ENCODE peak calls at places on chromosomes 2 and 18, in eight cellular contexts. I is LHCN-M2; Z is Karpas-422; X is activated CD4-positive, alpha-beta T cell treated with anti-CD3 and anti-CD28 coated beads for 48 hours; V is skeletal muscle cell; A is mesendoderm; N is smooth muscle cell of the brain vasculature; S is Calu3. B is an unnamed sample.

GRCh38 chr18:47756364-47757016 is 174.0 kb downstream of the SMAD2 start:
- DNase-seq in X (peak; percentile 74), N (no peak), V (peak; percentile 7), S (peak; percentile 78), A (peak; percentile 70), Z (peak; percentile 81), I (peak; percentile 30), B (peak; percentile 52)

GRCh38 chr2:95023222-95023597 is 2.3 kb upstream of the MAL start:
- DNase-seq in N (no peak), V (no peak), X (peak; percentile 63), Z (peak; percentile 61), I (no peak), A (no peak), S (peak; percentile 45), B (no peak)

GRCh38 chr2:174607989-174608865 is 10.6 kb upstream of the WIPF1 start:
- DNase-seq in Z (no peak), V (no peak), I (no peak), N (no peak), A (no peak), S (no peak), X (peak; percentile 54), B (no peak)

GRCh38 chr18:48563027-48563426 is 24.2 kb downstream of the CTIF start:
- DNase-seq in N (no peak), A (peak; percentile 73), I (peak; percentile 81), V (peak; percentile 47), Z (no peak), X (no peak), S (no peak), B (peak; percentile 59)

GRCh38 chr2:9484533-9484932 is 10.2 kb downstream of the IAH1 start:
- DNase-seq in Z (no peak), N (no peak), V (no peak), X (no peak), S (no peak), A (no peak), I (no peak), B (no peak)

GRCh38 chr2:29747786-29748470 is 173.5 kb downstream of the ALK start:
- DNase-seq in S (peak; percentile 63), A (no peak), X (peak; percentile 26), Z (no peak), I (peak; percentile 100), V (peak; percentile 96), N (peak; percentile 51), B (peak; percentile 97)

GRCh38 chr2:127674241-127675209 is 805 bp downstream of the LIMS2 start:
- DNase-seq in X (peak; percentile 41), Z (no peak), A (no peak), S (peak; percentile 28), N (no peak), V (no peak), I (no peak), B (peak; percentile 47)

GRCh38 chr18:31325051-31325450 is 7.1 kb downstream of the DSG1 start:
- DNase-seq in I (no peak), Z (no peak), V (peak; percentile 93), N (peak; percentile 80), X (no peak), A (no peak), S (no peak), B (no peak)

GRCh38 chr18:75029456-75029855 is 179.5 kb downstream of the PTGR3 start:
- DNase-seq in I (no peak), S (no peak), A (no peak), Z (no peak), V (no peak), X (peak; percentile 13), N (no peak), B (no peak)

GRCh38 chr18:8474661-8475060 is 134.6 kb upstream of the RAB12 start:
- DNase-seq in A (no peak), I (no peak), Z (no peak), S (no peak), X (no peak), V (no peak), N (no peak), B (no peak)

GRCh38 chr2:37768491-37768925 is 97.1 kb upstream of the CDC42EP3 start:
- DNase-seq in S (peak; percentile 58), V (peak; percentile 95), Z (no peak), N (peak; percentile 65), A (peak; percentile 37), X (no peak), I (peak; percentile 100), B (peak; percentile 99)

GRCh38 chr2:159987136-159987535 is 75.3 kb downstream of the PLA2R1 start:
- DNase-seq in A (no peak), S (no peak), V (no peak), Z (no peak), I (no peak), N (no peak), X (no peak), B (no peak)

GRCh38 chr2:234845602-234846588 is 105.9 kb upstream of the SH3BP4 start:
- DNase-seq in V (no peak), A (no peak), I (no peak), X (no peak), N (no peak), S (no peak), Z (no peak), B (no peak)

GRCh38 chr18:45412577-45412976 is 202.7 kb upstream of the SLC14A2 start:
- DNase-seq in Z (no peak), N (no peak), V (no peak), A (peak; percentile 67), X (no peak), S (no peak), I (no peak), B (no peak)

GRCh38 chr2:62794791-62795190 is 89.3 kb downstream of the EHBP1 start:
- DNase-seq in I (peak; percentile 46), N (no peak), X (no peak), S (no peak), A (no peak), Z (no peak), V (no peak), B (peak; percentile 18)

GRCh38 chr2:8684421-8684884 is 2.6 kb downstream of the ID2 start:
- DNase-seq in X (peak; percentile 61), N (no peak), I (peak; percentile 23), A (peak; percentile 83), Z (peak; percentile 46), V (no peak), S (no peak), B (no peak)

GRCh38 chr18:31683968-31684278 is 458 bp downstream of the B4GALT6 start:
- DNase-seq in X (no peak), V (no peak), I (no peak), N (no peak), Z (peak; percentile 40), A (no peak), S (no peak), B (no peak)

GRCh38 chr2:174697267-174697666 is 67.0 kb downstream of the CHRNA1 start:
- DNase-seq in V (no peak), S (peak; percentile 66), A (peak; percentile 93), X (peak; percentile 76), N (no peak), I (peak; percentile 64), Z (peak; percentile 89), B (peak; percentile 78)

B was measured in myocyte.